ENCODE peak calls at places on chromosomes 3 and 15, in eight cellular contexts. One of them, this sample, is unnamed.
A peak's percentile ranks its signal among the peaks of the same experiment; 100 is the strongest.

GRCh38 chr3:137764563-137765309 is 621 bp downstream of the SOX14 start:
- DNase-seq in DMS153: no peak
- DNase-seq in posterior cingulate gyrus: peak; percentile 85
- DNase-seq in HEK293T: no peak
- DNase-seq in right lobe of liver: no peak
- DNase-seq in ecto neural progenitor cell: peak; percentile 56
- DNase-seq in fibroblast of gingiva: no peak
- DNase-seq in fibroblast of villous mesenchyme: no peak
- DNase-seq in this sample: no peak

GRCh38 chr3:140219161-140219745 is 284.3 kb downstream of the CLSTN2 start:
- DNase-seq in DMS153: no peak
- DNase-seq in posterior cingulate gyrus: no peak
- DNase-seq in HEK293T: no peak
- DNase-seq in right lobe of liver: no peak
- DNase-seq in ecto neural progenitor cell: no peak
- DNase-seq in fibroblast of gingiva: no peak
- DNase-seq in fibroblast of villous mesenchyme: no peak
- DNase-seq in this sample: no peak

GRCh38 chr3:120688121-120688520 is 6.1 kb upstream of the HGD start:
- DNase-seq in DMS153: no peak
- DNase-seq in posterior cingulate gyrus: no peak
- DNase-seq in HEK293T: no peak
- DNase-seq in right lobe of liver: no peak
- DNase-seq in ecto neural progenitor cell: no peak
- DNase-seq in fibroblast of gingiva: peak; percentile 56
- DNase-seq in fibroblast of villous mesenchyme: peak; percentile 39
- DNase-seq in this sample: peak; percentile 39

GRCh38 chr3:46019707-46020106 is 7.6 kb downstream of the XCR1 start:
- DNase-seq in DMS153: no peak
- DNase-seq in posterior cingulate gyrus: no peak
- DNase-seq in HEK293T: no peak
- DNase-seq in right lobe of liver: no peak
- DNase-seq in ecto neural progenitor cell: no peak
- DNase-seq in fibroblast of gingiva: peak; percentile 14
- DNase-seq in fibroblast of villous mesenchyme: no peak
- DNase-seq in this sample: no peak

GRCh38 chr3:12471228-12471627 is 13.1 kb upstream of the TSEN2 start:
- DNase-seq in DMS153: no peak
- DNase-seq in posterior cingulate gyrus: no peak
- DNase-seq in HEK293T: no peak
- DNase-seq in right lobe of liver: no peak
- DNase-seq in ecto neural progenitor cell: no peak
- DNase-seq in fibroblast of gingiva: no peak
- DNase-seq in fibroblast of villous mesenchyme: no peak
- DNase-seq in this sample: no peak

GRCh38 chr3:179071161-179071568 is 444 bp downstream of the ZMAT3 start:
- DNase-seq in DMS153: no peak
- DNase-seq in posterior cingulate gyrus: peak; percentile 90
- DNase-seq in HEK293T: peak; percentile 19
- DNase-seq in right lobe of liver: no peak
- DNase-seq in ecto neural progenitor cell: no peak
- DNase-seq in fibroblast of gingiva: no peak
- DNase-seq in fibroblast of villous mesenchyme: peak; percentile 50
- DNase-seq in this sample: peak; percentile 43

GRCh38 chr3:100425321-100425720 is 24.0 kb downstream of the LNP1 start:
- DNase-seq in DMS153: no peak
- DNase-seq in posterior cingulate gyrus: no peak
- DNase-seq in HEK293T: no peak
- DNase-seq in right lobe of liver: no peak
- DNase-seq in ecto neural progenitor cell: no peak
- DNase-seq in fibroblast of gingiva: no peak
- DNase-seq in fibroblast of villous mesenchyme: no peak
- DNase-seq in this sample: peak; percentile 18

GRCh38 chr15:25181290-25182097 is 226.7 kb downstream of the SNRPN start:
- DNase-seq in DMS153: no peak
- DNase-seq in posterior cingulate gyrus: peak; percentile 71
- DNase-seq in HEK293T: no peak
- DNase-seq in right lobe of liver: peak; percentile 25
- DNase-seq in ecto neural progenitor cell: peak; percentile 23
- DNase-seq in fibroblast of gingiva: no peak
- DNase-seq in fibroblast of villous mesenchyme: no peak
- DNase-seq in this sample: no peak

GRCh38 chr3:14329116-14329830 is 73.1 kb upstream of the SLC6A6 start:
- DNase-seq in DMS153: peak; percentile 59
- DNase-seq in posterior cingulate gyrus: no peak
- DNase-seq in HEK293T: peak; percentile 41
- DNase-seq in right lobe of liver: no peak
- DNase-seq in ecto neural progenitor cell: no peak
- DNase-seq in fibroblast of gingiva: peak; percentile 26
- DNase-seq in fibroblast of villous mesenchyme: peak; percentile 10
- DNase-seq in this sample: no peak

GRCh38 chr3:126067959-126068358 is 16.0 kb downstream of the SLC41A3 start:
- DNase-seq in DMS153: no peak
- DNase-seq in posterior cingulate gyrus: peak; percentile 67
- DNase-seq in HEK293T: no peak
- DNase-seq in right lobe of liver: no peak
- DNase-seq in ecto neural progenitor cell: no peak
- DNase-seq in fibroblast of gingiva: no peak
- DNase-seq in fibroblast of villous mesenchyme: no peak
- DNase-seq in this sample: no peak

GRCh38 chr15:91965501-91966180 is 112.1 kb downstream of the SLCO3A1 start:
- DNase-seq in DMS153: no peak
- DNase-seq in posterior cingulate gyrus: peak; percentile 90
- DNase-seq in HEK293T: no peak
- DNase-seq in right lobe of liver: no peak
- DNase-seq in ecto neural progenitor cell: no peak
- DNase-seq in fibroblast of gingiva: peak; percentile 92
- DNase-seq in fibroblast of villous mesenchyme: no peak
- DNase-seq in this sample: peak; percentile 58

GRCh38 chr3:121627211-121627610 is 33.5 kb downstream of the HCLS1 start:
- DNase-seq in DMS153: no peak
- DNase-seq in posterior cingulate gyrus: no peak
- DNase-seq in HEK293T: no peak
- DNase-seq in right lobe of liver: no peak
- DNase-seq in ecto neural progenitor cell: no peak
- DNase-seq in fibroblast of gingiva: no peak
- DNase-seq in fibroblast of villous mesenchyme: no peak
- DNase-seq in this sample: no peak

GRCh38 chr15:30962079-30962478 is 29.3 kb downstream of the MTMR10 start:
- DNase-seq in DMS153: no peak
- DNase-seq in posterior cingulate gyrus: peak; percentile 80
- DNase-seq in HEK293T: no peak
- DNase-seq in right lobe of liver: no peak
- DNase-seq in ecto neural progenitor cell: no peak
- DNase-seq in fibroblast of gingiva: peak; percentile 2
- DNase-seq in fibroblast of villous mesenchyme: no peak
- DNase-seq in this sample: no peak

GRCh38 chr15:77064539-77065308 is 6.2 kb downstream of the TSPAN3 start:
- DNase-seq in DMS153: no peak
- DNase-seq in posterior cingulate gyrus: no peak
- DNase-seq in HEK293T: no peak
- DNase-seq in right lobe of liver: no peak
- DNase-seq in ecto neural progenitor cell: no peak
- DNase-seq in fibroblast of gingiva: no peak
- DNase-seq in fibroblast of villous mesenchyme: peak; percentile 25
- DNase-seq in this sample: peak; percentile 46

GRCh38 chr15:79243723-79244122 is 38.8 kb upstream of the ANKRD34C start:
- DNase-seq in DMS153: no peak
- DNase-seq in posterior cingulate gyrus: peak; percentile 85
- DNase-seq in HEK293T: no peak
- DNase-seq in right lobe of liver: no peak
- DNase-seq in ecto neural progenitor cell: no peak
- DNase-seq in fibroblast of gingiva: no peak
- DNase-seq in fibroblast of villous mesenchyme: no peak
- DNase-seq in this sample: peak; percentile 1

GRCh38 chr15:40100947-40101905 is 7.5 kb downstream of the BMF start:
- DNase-seq in DMS153: no peak
- DNase-seq in posterior cingulate gyrus: peak; percentile 36
- DNase-seq in HEK293T: no peak
- DNase-seq in right lobe of liver: no peak
- DNase-seq in ecto neural progenitor cell: no peak
- DNase-seq in fibroblast of gingiva: no peak
- DNase-seq in fibroblast of villous mesenchyme: no peak
- DNase-seq in this sample: no peak